ENCODE peak calls at places on chromosomes 5 and 9, in five cellular contexts. K is stomach, D is HCT116, N is Peyer's patch, S is gastrocnemius medialis. C is an unnamed sample.
A peak's percentile ranks its signal among the peaks of the same experiment; 100 is the strongest.

GRCh38 chr5:138696501-138696900 is 56.7 kb upstream of the CTNNA1 start:
- DNase-seq in K (no peak), D (no peak), N (no peak), S (no peak), C (no peak)

GRCh38 chr9:120109242-120109641 is 470.7 kb downstream of the CDK5RAP2 start:
- DNase-seq in K (no peak), D (peak; percentile 44), N (no peak), S (no peak), C (no peak)

GRCh38 chr9:70111641-70112236 is 68.1 kb downstream of the MAMDC2 start:
- DNase-seq in K (no peak), D (peak; percentile 44), N (no peak), S (no peak), C (no peak)

GRCh38 chr9:71763752-71764332 is 4.5 kb downstream of the CEMIP2 start:
- DNase-seq in K (no peak), D (no peak), N (no peak), S (no peak), C (no peak)

GRCh38 chr5:43469671-43470396 is 13.8 kb downstream of the TMEM267 start:
- DNase-seq in K (no peak), D (no peak), N (no peak), S (no peak), C (no peak)

GRCh38 chr9:14573319-14573718 is 119.9 kb downstream of the ZDHHC21 start:
- DNase-seq in K (no peak), D (no peak), N (no peak), S (no peak), C (no peak)

GRCh38 chr9:38388283-38389223 is 3.9 kb upstream of the ALDH1B1 start:
- DNase-seq in K (no peak), D (no peak), N (no peak), S (peak; percentile 24), C (no peak)

GRCh38 chr9:37329576-37329975 is 92.9 kb upstream of the GRHPR start:
- DNase-seq in K (no peak), D (no peak), N (peak; percentile 54), S (no peak), C (no peak)

GRCh38 chr9:75824816-75825568 is 65.5 kb upstream of the PCSK5 start:
- DNase-seq in K (no peak), D (no peak), N (no peak), S (no peak), C (no peak)

GRCh38 chr5:172686111-172686510 is 45.0 kb downstream of the NEURL1B start:
- DNase-seq in K (no peak), D (no peak), N (no peak), S (no peak), C (no peak)

GRCh38 chr5:1185652-1186350 is 15.6 kb upstream of the SLC6A19 start:
- DNase-seq in K (peak; percentile 65), D (no peak), N (peak; percentile 73), S (peak; percentile 1), C (no peak)

GRCh38 chr5:69372394-69372793 is 2.8 kb downstream of the RAD17 start:
- DNase-seq in K (no peak), D (no peak), N (no peak), S (no peak), C (no peak)

GRCh38 chr9:71147368-71147767 is 25.9 kb upstream of the TRPM3 start:
- DNase-seq in K (no peak), D (no peak), N (no peak), S (no peak), C (no peak)

GRCh38 chr5:140240987-140241706 is 61.8 kb downstream of the PFDN1 start:
- DNase-seq in K (peak; percentile 89), D (peak; percentile 69), N (peak; percentile 89), S (peak; percentile 95), C (no peak)

GRCh38 chr5:27241564-27242257 is 203.3 kb upstream of the CDH9 start:
- DNase-seq in K (no peak), D (no peak), N (no peak), S (no peak), C (no peak)
- TF ChIP-seq CTCF in K (no peak), D (no peak), N (no peak), S (no peak), C (no peak)

GRCh38 chr5:170426786-170427185 is 37.6 kb upstream of the KCNMB1 start:
- DNase-seq in K (no peak), D (no peak), N (no peak), S (no peak), C (no peak)

GRCh38 chr5:170427672-170428236 is 38.6 kb upstream of the KCNMB1 start:
- DNase-seq in K (no peak), D (no peak), N (no peak), S (no peak), C (no peak)

GRCh38 chr5:170424629-170425028 is 35.5 kb upstream of the KCNMB1 start:
- DNase-seq in K (no peak), D (no peak), N (no peak), S (no peak), C (no peak)

GRCh38 chr5:170429014-170429413 is 39.8 kb upstream of the KCNMB1 start:
- DNase-seq in K (no peak), D (no peak), N (no peak), S (no peak), C (no peak)

DNA sequence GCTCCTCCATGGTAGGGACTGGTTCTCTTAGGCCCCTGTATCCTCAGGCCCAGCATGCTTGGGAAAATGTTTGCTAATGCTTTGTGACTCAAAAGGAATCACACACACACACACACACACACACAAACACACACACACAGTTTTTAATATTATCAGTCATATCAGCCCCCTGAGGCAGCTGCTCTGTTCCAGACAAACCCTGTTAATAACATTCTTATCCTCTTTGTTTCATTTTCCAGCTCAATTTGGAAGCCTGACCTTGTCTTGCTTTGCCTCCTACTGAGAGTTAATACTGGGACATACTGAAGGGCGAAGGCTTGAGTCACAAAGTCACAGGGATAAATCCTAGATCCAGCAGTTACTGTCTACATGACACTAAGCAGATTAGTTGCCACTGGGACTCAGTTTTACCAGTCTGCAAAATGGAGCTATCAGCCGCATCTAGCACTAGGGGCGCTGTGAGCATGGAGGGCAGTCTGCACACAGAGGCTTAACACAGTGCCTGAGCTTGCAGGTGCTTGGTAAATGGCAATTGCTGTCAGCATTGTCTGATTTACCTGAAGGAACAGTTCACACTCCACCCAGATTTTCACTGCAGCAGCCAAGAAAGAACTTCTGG is 37.1 kb upstream of the KCNMB1 start:
- DNase-seq in K (no peak), D (no peak), N (no peak), S (no peak), C (no peak)
- TF ChIP-seq CTCF in K (no peak), D (peak; percentile 49), N (no peak), S (no peak), C (no peak)

DNA sequence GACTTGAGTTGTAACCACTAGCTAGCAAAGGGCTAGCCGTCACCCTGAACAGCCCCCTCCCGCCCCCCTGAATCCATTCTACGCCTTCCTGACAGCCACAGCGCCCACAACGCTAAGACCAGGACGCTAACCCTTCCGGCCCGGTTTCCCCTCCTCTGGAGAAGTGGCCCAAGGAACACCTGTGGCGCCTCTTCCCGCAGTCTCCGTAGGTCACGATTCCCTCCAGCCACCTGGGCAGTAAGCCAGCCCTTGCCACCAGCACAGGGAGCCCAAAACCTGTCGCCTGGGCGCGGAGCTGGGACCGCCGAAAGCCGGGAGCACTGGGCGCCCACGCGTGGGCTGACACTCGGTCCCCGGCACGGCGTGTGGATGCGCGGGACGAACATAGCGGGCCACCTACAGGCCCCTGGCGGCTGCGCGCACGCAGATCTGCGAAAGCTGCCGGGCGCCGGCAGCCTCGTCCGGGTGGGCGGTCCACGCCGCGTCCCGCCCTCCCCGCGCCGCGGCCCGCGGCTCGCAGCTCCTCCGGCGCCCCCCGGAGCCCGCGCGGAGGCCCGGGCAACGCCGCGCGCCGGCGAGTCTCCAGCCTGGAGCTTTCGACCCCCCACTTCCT is 596 bp downstream of the IRF1 start:
- DNase-seq in K (peak; percentile 69), D (no peak), N (peak; percentile 87), S (no peak), C (no peak)
- TF ChIP-seq CTCF in K (no peak), D (peak; percentile 10), N (peak; percentile 44), S (peak; percentile 13), C (no peak)

GRCh38 chr5:16350816-16351215 is 114.8 kb downstream of the ZNF622 start:
- DNase-seq in K (no peak), D (no peak), N (no peak), S (no peak), C (no peak)

GRCh38 chr5:16346380-16346779 is 119.2 kb downstream of the ZNF622 start:
- DNase-seq in K (no peak), D (no peak), N (no peak), S (no peak), C (no peak)

GRCh38 chr5:16345454-16345853 is 120.1 kb downstream of the ZNF622 start:
- DNase-seq in K (no peak), D (no peak), N (no peak), S (no peak), C (no peak)
- TF ChIP-seq CTCF in K (no peak), D (peak; percentile 35), N (no peak), S (no peak), C (no peak)

GRCh38 chr5:157748740-157749461 is 5.4 kb downstream of the LSM11 start:
- DNase-seq in K (no peak), D (no peak), N (no peak), S (no peak), C (no peak)
- TF ChIP-seq CTCF in K (no peak), D (no peak), N (no peak), S (no peak), C (no peak)

DNA sequence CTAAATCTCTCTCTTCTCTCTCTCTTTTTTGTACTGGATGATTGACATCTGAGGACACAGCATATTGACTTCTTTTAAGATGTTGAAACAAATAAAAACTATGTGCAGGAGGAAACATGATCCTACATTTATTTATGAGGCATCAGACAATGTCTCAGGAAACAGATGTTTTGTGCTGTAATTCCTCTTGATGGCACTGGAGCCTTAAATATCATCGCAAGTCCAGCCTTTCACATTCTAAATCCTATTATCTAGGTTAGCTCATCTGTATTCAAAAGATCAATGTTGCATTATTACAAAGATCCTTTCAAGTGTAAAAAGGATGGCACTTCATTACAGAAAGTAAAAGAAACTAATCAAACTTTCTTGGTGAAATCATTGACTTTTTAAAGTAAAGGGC is 63.9 kb downstream of the MAT2B start:
- DNase-seq in K (no peak), D (no peak), N (no peak), S (no peak), C (no peak)
- TF ChIP-seq CTCF in K (no peak), D (peak; percentile 22), N (peak; percentile 27), S (no peak), C (no peak)

GRCh38 chr5:181189363-181189961 is 15.5 kb downstream of the TRIM7 start:
- DNase-seq in K (no peak), D (no peak), N (peak; percentile 71), S (no peak), C (no peak)

GRCh38 chr5:181186902-181187499 is 18.0 kb downstream of the TRIM7 start:
- DNase-seq in K (no peak), D (no peak), N (no peak), S (no peak), C (no peak)

GRCh38 chr5:181188700-181189362 is 16.2 kb downstream of the TRIM7 start:
- DNase-seq in K (peak; percentile 77), D (peak; percentile 71), N (peak; percentile 91), S (no peak), C (peak; percentile 75)

GRCh38 chr5:181186022-181186421 is 19.0 kb downstream of the TRIM7 start:
- DNase-seq in K (no peak), D (no peak), N (no peak), S (no peak), C (no peak)

GRCh38 chr5:181187500-181188213 is 17.3 kb downstream of the TRIM7 start:
- DNase-seq in K (peak; percentile 73), D (peak; percentile 86), N (peak; percentile 80), S (no peak), C (no peak)
- TF ChIP-seq CTCF in K (no peak), D (peak; percentile 32), N (no peak), S (peak; percentile 32), C (no peak)

C was measured in CD8-positive, alpha-beta T cell.